ENCODE peak calls at places on chromosomes 12 and 14, in five cellular contexts. One of them, this sample, is unnamed.
A peak's percentile ranks its signal among the peaks of the same experiment; 100 is the strongest.

GRCh38 chr14:68191567-68192321 is 372.2 kb downstream of the RAD51B start:
- DNase-seq in MM.1S: no peak
- DNase-seq in mesothelial cell of epicardium: no peak
- DNase-seq in neural crest cell: no peak
- DNase-seq in B cell: no peak
- DNase-seq in this sample: no peak

GRCh38 chr14:65251213-65251612 is 148.9 kb upstream of the MAX start:
- DNase-seq in MM.1S: no peak
- DNase-seq in mesothelial cell of epicardium: no peak
- DNase-seq in neural crest cell: no peak
- DNase-seq in B cell: no peak
- DNase-seq in this sample: no peak

GRCh38 chr12:57613427-57614109 is 2.3 kb downstream of the ARHGEF25 start:
- DNase-seq in MM.1S: no peak
- DNase-seq in mesothelial cell of epicardium: no peak
- DNase-seq in neural crest cell: no peak
- DNase-seq in B cell: no peak
- DNase-seq in this sample: peak; percentile 13

GRCh38 chr12:131848753-131849152 is 20.6 kb downstream of the MMP17 start:
- DNase-seq in MM.1S: no peak
- DNase-seq in mesothelial cell of epicardium: no peak
- DNase-seq in neural crest cell: no peak
- DNase-seq in B cell: no peak
- DNase-seq in this sample: no peak

GRCh38 chr14:103626150-103626850 is 2.7 kb upstream of the KLC1 start:
- DNase-seq in MM.1S: peak; percentile 40
- DNase-seq in mesothelial cell of epicardium: no peak
- DNase-seq in neural crest cell: no peak
- DNase-seq in B cell: no peak
- DNase-seq in this sample: no peak

GRCh38 chr12:92079054-92079385 is 66.6 kb downstream of the BTG1 start:
- DNase-seq in MM.1S: no peak
- DNase-seq in mesothelial cell of epicardium: no peak
- DNase-seq in neural crest cell: no peak
- DNase-seq in B cell: no peak
- DNase-seq in this sample: no peak

GRCh38 chr12:113825705-113826104 is 140.4 kb downstream of the RBM19 start:
- DNase-seq in MM.1S: no peak
- DNase-seq in mesothelial cell of epicardium: no peak
- DNase-seq in neural crest cell: no peak
- DNase-seq in B cell: no peak
- DNase-seq in this sample: no peak

GRCh38 chr12:40378721-40379120 is 153.9 kb downstream of the LRRK2 start:
- DNase-seq in MM.1S: no peak
- DNase-seq in mesothelial cell of epicardium: no peak
- DNase-seq in neural crest cell: no peak
- DNase-seq in B cell: no peak
- DNase-seq in this sample: no peak

GRCh38 chr12:116048886-116049285 is 228.6 kb downstream of the MED13L start:
- DNase-seq in MM.1S: peak; percentile 65
- DNase-seq in mesothelial cell of epicardium: no peak
- DNase-seq in neural crest cell: no peak
- DNase-seq in B cell: no peak
- DNase-seq in this sample: peak; percentile 18

GRCh38 chr14:91273273-91273884 is 28.9 kb upstream of the GPR68 start:
- DNase-seq in MM.1S: no peak
- DNase-seq in mesothelial cell of epicardium: no peak
- DNase-seq in neural crest cell: no peak
- DNase-seq in B cell: no peak
- DNase-seq in this sample: no peak

GRCh38 chr12:42968426-42968825 is 378.9 kb upstream of the PRICKLE1 start:
- DNase-seq in MM.1S: no peak
- DNase-seq in mesothelial cell of epicardium: no peak
- DNase-seq in neural crest cell: no peak
- DNase-seq in B cell: no peak
- DNase-seq in this sample: no peak

GRCh38 chr12:57243521-57244305 is 7.3 kb downstream of the STAC3 start:
- DNase-seq in MM.1S: peak; percentile 82
- DNase-seq in mesothelial cell of epicardium: peak; percentile 86
- DNase-seq in neural crest cell: peak; percentile 81
- DNase-seq in B cell: peak; percentile 81
- DNase-seq in this sample: peak; percentile 75

GRCh38 chr12:118055144-118055557 is 5.8 kb downstream of the WSB2 start:
- DNase-seq in MM.1S: peak; percentile 48
- DNase-seq in mesothelial cell of epicardium: no peak
- DNase-seq in neural crest cell: peak; percentile 43
- DNase-seq in B cell: peak; percentile 62
- DNase-seq in this sample: peak; percentile 62

GRCh38 chr12:108560752-108561719 is at the start of gene SART3:
- DNase-seq in MM.1S: peak; percentile 93
- DNase-seq in mesothelial cell of epicardium: peak; percentile 76
- DNase-seq in neural crest cell: peak; percentile 72
- DNase-seq in B cell: peak; percentile 85
- DNase-seq in this sample: peak; percentile 79

GRCh38 chr14:100132161-100132902 is 27.1 kb downstream of the DEGS2 start:
- DNase-seq in MM.1S: no peak
- DNase-seq in mesothelial cell of epicardium: no peak
- DNase-seq in neural crest cell: no peak
- DNase-seq in B cell: no peak
- DNase-seq in this sample: no peak

GRCh38 chr14:44777567-44777966 is 184.2 kb downstream of the KLHL28 start:
- DNase-seq in MM.1S: no peak
- DNase-seq in mesothelial cell of epicardium: no peak
- DNase-seq in neural crest cell: no peak
- DNase-seq in B cell: no peak
- DNase-seq in this sample: no peak

GRCh38 chr14:87264386-87264785 is 728.6 kb downstream of the GALC start:
- DNase-seq in MM.1S: no peak
- DNase-seq in mesothelial cell of epicardium: no peak
- DNase-seq in neural crest cell: no peak
- DNase-seq in B cell: no peak
- DNase-seq in this sample: no peak

GRCh38 chr12:97404549-97404948 is 58.1 kb upstream of the RMST start:
- DNase-seq in MM.1S: peak; percentile 53
- DNase-seq in mesothelial cell of epicardium: no peak
- DNase-seq in neural crest cell: peak; percentile 54
- DNase-seq in B cell: peak; percentile 9
- DNase-seq in this sample: peak; percentile 48
- TF ChIP-seq CTCF in MM.1S: peak; percentile 80
- TF ChIP-seq CTCF in mesothelial cell of epicardium: peak; percentile 83
- TF ChIP-seq CTCF in neural crest cell: peak; percentile 91
- TF ChIP-seq CTCF in B cell: peak; percentile 73
- TF ChIP-seq CTCF in this sample: peak; percentile 70

GRCh38 chr12:102119674-102120563 is at the start of the genes NUP37 and PARPBP:
- DNase-seq in MM.1S: peak; percentile 92
- DNase-seq in mesothelial cell of epicardium: peak; percentile 93
- DNase-seq in neural crest cell: peak; percentile 83
- DNase-seq in B cell: peak; percentile 85
- DNase-seq in this sample: peak; percentile 86
- TF ChIP-seq CTCF in MM.1S: no peak
- TF ChIP-seq CTCF in mesothelial cell of epicardium: no peak
- TF ChIP-seq CTCF in neural crest cell: no peak
- TF ChIP-seq CTCF in B cell: no peak
- TF ChIP-seq CTCF in this sample: no peak

GRCh38 chr14:50943943-50944646 is at the start of gene PYGL:
- DNase-seq in MM.1S: peak; percentile 31
- DNase-seq in mesothelial cell of epicardium: peak; percentile 71
- DNase-seq in neural crest cell: peak; percentile 67
- DNase-seq in B cell: peak; percentile 74
- DNase-seq in this sample: peak; percentile 82
- TF ChIP-seq CTCF in MM.1S: no peak
- TF ChIP-seq CTCF in mesothelial cell of epicardium: no peak
- TF ChIP-seq CTCF in neural crest cell: peak; percentile 4
- TF ChIP-seq CTCF in B cell: no peak
- TF ChIP-seq CTCF in this sample: no peak

DNA sequence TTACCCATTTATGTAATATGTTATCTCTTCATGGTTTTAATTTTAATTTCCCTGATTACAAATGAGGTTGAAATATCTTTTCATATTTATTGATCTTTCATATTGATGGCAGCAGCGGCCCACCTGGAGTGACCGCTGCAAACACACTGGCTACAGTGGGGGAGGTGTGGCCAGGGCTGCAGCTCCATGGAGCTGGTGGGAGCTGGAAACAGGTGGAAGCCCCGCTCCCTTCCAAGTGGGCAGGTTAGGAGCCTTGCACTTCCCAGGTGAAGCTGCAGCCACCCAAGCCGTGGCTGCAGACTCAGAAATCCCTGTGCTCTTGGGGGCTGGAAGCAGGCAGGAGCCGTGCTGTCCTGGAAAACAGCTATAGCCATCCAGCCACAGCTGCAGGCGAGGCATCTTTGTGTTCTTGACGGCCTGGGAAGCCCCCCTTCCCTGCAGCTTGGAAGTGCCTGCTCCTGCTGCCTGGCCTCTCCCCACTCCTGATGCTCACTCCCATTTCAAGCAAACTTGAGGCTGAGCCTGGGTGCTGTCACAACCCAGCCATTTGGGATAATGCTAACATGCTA is 201.1 kb downstream of the TMEM117 start:
- DNase-seq in MM.1S: no peak
- DNase-seq in mesothelial cell of epicardium: no peak
- DNase-seq in neural crest cell: no peak
- DNase-seq in B cell: no peak
- DNase-seq in this sample: no peak
- TF ChIP-seq CTCF in MM.1S: no peak
- TF ChIP-seq CTCF in mesothelial cell of epicardium: no peak
- TF ChIP-seq CTCF in neural crest cell: no peak
- TF ChIP-seq CTCF in B cell: no peak
- TF ChIP-seq CTCF in this sample: no peak

GRCh38 chr12:20194171-20194570 is 174.2 kb upstream of the PDE3A start:
- DNase-seq in MM.1S: no peak
- DNase-seq in mesothelial cell of epicardium: no peak
- DNase-seq in neural crest cell: no peak
- DNase-seq in B cell: no peak
- DNase-seq in this sample: no peak
- TF ChIP-seq CTCF in MM.1S: no peak
- TF ChIP-seq CTCF in mesothelial cell of epicardium: no peak
- TF ChIP-seq CTCF in neural crest cell: peak; percentile 38
- TF ChIP-seq CTCF in B cell: no peak
- TF ChIP-seq CTCF in this sample: no peak

DNA sequence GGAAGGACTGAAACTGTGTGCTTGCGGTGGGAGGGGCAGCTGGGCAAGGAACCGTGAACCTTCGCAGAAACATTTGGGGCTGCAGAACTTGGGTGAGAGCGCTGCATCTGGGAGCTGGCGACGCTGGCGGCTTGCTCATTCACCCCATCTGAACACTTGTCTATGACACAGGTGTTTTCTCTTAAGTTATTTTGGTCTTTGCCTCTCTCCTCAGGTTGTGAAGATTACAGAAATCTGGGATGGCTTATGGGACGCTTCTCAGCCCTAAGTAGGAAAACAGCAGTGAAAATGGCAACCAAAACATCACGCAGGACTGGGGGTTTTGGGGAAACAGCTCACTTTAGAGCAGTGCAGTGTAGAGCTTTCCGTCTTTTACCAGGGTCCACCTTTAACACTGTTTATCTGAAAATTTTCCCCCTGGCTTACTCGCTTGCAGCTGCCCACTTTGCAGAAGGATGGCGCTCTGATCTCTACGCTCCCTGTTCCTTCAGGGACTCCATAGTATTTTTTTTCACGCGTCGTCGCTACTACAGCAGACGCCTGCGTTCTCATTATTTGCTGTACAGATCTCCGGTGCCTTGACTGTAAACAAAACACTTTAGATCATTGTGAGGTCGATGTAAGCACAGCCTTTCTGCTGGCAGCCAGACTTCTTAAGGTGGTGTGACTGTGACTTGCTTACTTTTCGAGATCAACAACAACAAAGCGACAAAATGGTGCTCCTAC is 2.7 kb upstream of the CDKN1B start:
- DNase-seq in MM.1S: peak; percentile 89
- DNase-seq in mesothelial cell of epicardium: no peak
- DNase-seq in neural crest cell: no peak
- DNase-seq in B cell: peak; percentile 67
- DNase-seq in this sample: peak; percentile 58
- TF ChIP-seq CTCF in MM.1S: peak; percentile 37
- TF ChIP-seq CTCF in mesothelial cell of epicardium: no peak
- TF ChIP-seq CTCF in neural crest cell: no peak
- TF ChIP-seq CTCF in B cell: peak; percentile 18
- TF ChIP-seq CTCF in this sample: peak; percentile 6

GRCh38 chr14:94051779-94052178 is 25.6 kb downstream of the OTUB2 start:
- DNase-seq in MM.1S: no peak
- DNase-seq in mesothelial cell of epicardium: peak; percentile 30
- DNase-seq in neural crest cell: no peak
- DNase-seq in B cell: no peak
- DNase-seq in this sample: no peak

GRCh38 chr14:94052662-94053061 is 26.5 kb downstream of the OTUB2 start:
- DNase-seq in MM.1S: no peak
- DNase-seq in mesothelial cell of epicardium: no peak
- DNase-seq in neural crest cell: no peak
- DNase-seq in B cell: no peak
- DNase-seq in this sample: no peak

GRCh38 chr14:94050231-94050880 is 24.2 kb downstream of the OTUB2 start:
- DNase-seq in MM.1S: no peak
- DNase-seq in mesothelial cell of epicardium: peak; percentile 14
- DNase-seq in neural crest cell: no peak
- DNase-seq in B cell: no peak
- DNase-seq in this sample: no peak

GRCh38 chr14:94049625-94050023 is 23.5 kb downstream of the OTUB2 start:
- DNase-seq in MM.1S: no peak
- DNase-seq in mesothelial cell of epicardium: no peak
- DNase-seq in neural crest cell: no peak
- DNase-seq in B cell: no peak
- DNase-seq in this sample: no peak

DNA sequence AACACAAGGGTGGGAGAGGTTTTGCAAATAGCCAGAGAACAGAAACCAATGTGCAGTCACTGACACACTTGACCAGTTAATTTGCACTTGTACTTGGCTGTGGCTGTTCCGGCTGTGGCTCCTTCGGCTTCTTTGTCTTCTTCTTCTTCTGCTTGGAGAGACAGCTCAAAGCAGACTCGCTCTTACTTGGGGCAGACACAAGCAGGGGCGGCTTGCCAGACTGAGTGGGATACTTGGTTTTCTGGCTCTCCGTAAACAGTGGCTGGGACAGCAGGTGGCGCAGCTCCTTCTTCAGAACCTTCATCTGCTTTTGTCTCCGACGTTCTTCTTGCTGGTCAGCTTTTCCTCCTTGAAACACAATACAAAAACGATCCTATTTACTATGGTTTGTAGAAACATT is 25.0 kb downstream of the OTUB2 start:
- DNase-seq in MM.1S: no peak
- DNase-seq in mesothelial cell of epicardium: peak; percentile 39
- DNase-seq in neural crest cell: no peak
- DNase-seq in B cell: no peak
- DNase-seq in this sample: no peak
- TF ChIP-seq CTCF in MM.1S: no peak
- TF ChIP-seq CTCF in mesothelial cell of epicardium: no peak
- TF ChIP-seq CTCF in neural crest cell: peak; percentile 52
- TF ChIP-seq CTCF in B cell: peak; percentile 8
- TF ChIP-seq CTCF in this sample: peak; percentile 7

GRCh38 chr14:48553443-48553842 is 878.0 kb upstream of the MDGA2 start:
- DNase-seq in MM.1S: no peak
- DNase-seq in mesothelial cell of epicardium: no peak
- DNase-seq in neural crest cell: no peak
- DNase-seq in B cell: no peak
- DNase-seq in this sample: no peak
- TF ChIP-seq CTCF in MM.1S: no peak
- TF ChIP-seq CTCF in mesothelial cell of epicardium: no peak
- TF ChIP-seq CTCF in neural crest cell: no peak
- TF ChIP-seq CTCF in B cell: no peak
- TF ChIP-seq CTCF in this sample: no peak